ENCODE peak calls at places on chromosomes 1 and 21, in five cellular contexts. S is psoas muscle, N is keratinocyte, Z is sigmoid colon, I is left lung. A is an unnamed sample.

GRCh38 chr1:204041803-204042505 is 31.0 kb upstream of the SOX13 start:
- DNase-seq in S (no peak), N (no peak), Z (peak; percentile 75), I (no peak), A (no peak)

GRCh38 chr1:6007318-6008083 is 15.3 kb upstream of the NPHP4 start:
- DNase-seq in S (peak; percentile 27), N (no peak), Z (no peak), I (peak; percentile 81), A (peak; percentile 22)

GRCh38 chr1:23692308-23692871 is 784 bp downstream of the RPL11 start:
- DNase-seq in S (no peak), N (no peak), Z (no peak), I (no peak), A (no peak)

GRCh38 chr1:226653311-226653921 is 85.7 kb downstream of the ITPKB start:
- DNase-seq in S (peak; percentile 36), N (no peak), Z (no peak), I (no peak), A (peak; percentile 29)

GRCh38 chr1:23108918-23109533 is 59.6 kb downstream of the LUZP1 start:
- DNase-seq in S (no peak), N (no peak), Z (no peak), I (no peak), A (no peak)

GRCh38 chr1:66788231-66788939 is 12.7 kb downstream of the INSL5 start:
- DNase-seq in S (no peak), N (no peak), Z (no peak), I (no peak), A (no peak)

GRCh38 chr1:167676205-167676915 is 45.4 kb upstream of the MPZL1 start:
- DNase-seq in S (no peak), N (no peak), Z (no peak), I (no peak), A (no peak)

GRCh38 chr1:92399076-92399475 is 87.6 kb downstream of the GFI1 start:
- DNase-seq in S (no peak), N (no peak), Z (no peak), I (no peak), A (no peak)

GRCh38 chr1:30609336-30610280 is 113.8 kb downstream of the MATN1 start:
- DNase-seq in S (no peak), N (no peak), Z (no peak), I (no peak), A (no peak)

GRCh38 chr1:3651011-3651938 is 1.0 kb upstream of the TP73 start:
- DNase-seq in S (no peak), N (no peak), Z (no peak), I (peak; percentile 81), A (no peak)

GRCh38 chr1:109620396-109620817 is 770 bp downstream of the AMPD2 start:
- DNase-seq in S (peak; percentile 66), N (no peak), Z (peak; percentile 77), I (no peak), A (no peak)

GRCh38 chr21:26834181-26834945 is 10.8 kb downstream of the ADAMTS1 start:
- DNase-seq in S (no peak), N (no peak), Z (no peak), I (no peak), A (no peak)

GRCh38 chr1:153805042-153805745 is 30.0 kb downstream of the SLC27A3 start:
- DNase-seq in S (peak; percentile 71), N (peak; percentile 33), Z (no peak), I (no peak), A (peak; percentile 67)

GRCh38 chr1:183027791-183028190 is 4.6 kb downstream of the LAMC1 start:
- DNase-seq in S (no peak), N (no peak), Z (no peak), I (no peak), A (no peak)

GRCh38 chr21:29092102-29092959 is 18.9 kb upstream of the CCT8 start:
- DNase-seq in S (no peak), N (no peak), Z (no peak), I (no peak), A (no peak)

GRCh38 chr1:183736391-183736790 is 68.5 kb upstream of the RGL1 start:
- DNase-seq in S (no peak), N (no peak), Z (no peak), I (no peak), A (no peak)

GRCh38 chr1:223844962-223845809 is 561 bp downstream of the TP53BP2 start:
- DNase-seq in S (peak; percentile 81), N (no peak), Z (peak; percentile 80), I (no peak), A (peak; percentile 77)

GRCh38 chr1:75533085-75533484 is 77.8 kb downstream of the SLC44A5 start:
- DNase-seq in S (no peak), N (no peak), Z (no peak), I (no peak), A (no peak)

GRCh38 chr1:232621050-232621449 is 8.9 kb downstream of the SIPA1L2 start:
- DNase-seq in S (no peak), N (no peak), Z (no peak), I (no peak), A (no peak)

GRCh38 chr1:2547210-2548067 is 8.7 kb upstream of the TNFRSF14 start:
- DNase-seq in S (no peak), N (no peak), Z (no peak), I (no peak), A (peak; percentile 71)

GRCh38 chr1:153426809-153427208 is 10.5 kb downstream of the S100A7A start:
- DNase-seq in S (no peak), N (no peak), Z (no peak), I (no peak), A (no peak)

GRCh38 chr1:236065509-236066005 is 667 bp upstream of the NID1 start:
- DNase-seq in S (no peak), N (no peak), Z (no peak), I (no peak), A (no peak)

GRCh38 chr1:30680879-30681278 is 42.5 kb downstream of the MATN1 start:
- DNase-seq in S (peak; percentile 11), N (no peak), Z (peak; percentile 64), I (no peak), A (no peak)

GRCh38 chr1:229035054-229035747 is 235.7 kb upstream of the RAB4A start:
- DNase-seq in S (no peak), N (no peak), Z (no peak), I (no peak), A (no peak)

GRCh38 chr21:39774252-39774651 is 29.3 kb downstream of the IGSF5 start:
- DNase-seq in S (no peak), N (no peak), Z (no peak), I (no peak), A (no peak)

DNA sequence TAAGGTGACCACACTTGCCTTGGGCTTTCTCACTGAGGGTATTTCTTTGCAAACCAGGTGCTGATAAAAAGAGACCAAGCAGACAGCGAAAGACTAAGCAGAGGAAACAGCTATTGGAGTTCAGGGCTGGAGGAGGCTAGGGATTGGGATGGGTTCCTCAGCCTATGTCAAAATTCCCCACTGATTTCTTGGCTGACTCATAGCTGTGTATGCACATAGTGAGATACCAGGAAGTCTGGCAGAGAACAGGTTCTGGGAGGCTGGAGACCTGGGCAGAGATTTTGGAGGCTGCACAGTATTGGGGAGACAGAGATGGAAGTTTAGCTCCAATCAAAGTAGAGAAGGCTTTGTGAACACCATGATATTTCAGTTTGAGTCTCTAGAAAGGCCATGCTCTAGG is 25.3 kb downstream of the YARS1 start:
- DNase-seq in S (no peak), N (no peak), Z (no peak), I (no peak), A (no peak)
- H3K4me1 ChIP-seq in S (no peaks in the 10 kb centered on the region), N (peaks cover 14% of the 10 kb centered on the region), Z (peaks cover 7% of the 10 kb centered on the region), I (peaks cover 6% of the 10 kb centered on the region), A (peaks cover 4% of the 10 kb centered on the region)

GRCh38 chr1:78619446-78619802 is 824 bp upstream of the IFI44L start:
- DNase-seq in S (no peak), N (no peak), Z (no peak), I (no peak), A (no peak)

GRCh38 chr1:78619803-78620579 is at the start of gene IFI44L:
- DNase-seq in S (peak; percentile 53), N (no peak), Z (no peak), I (no peak), A (peak; percentile 42)

GRCh38 chr1:78622548-78622947 is 2.3 kb downstream of the IFI44L start:
- DNase-seq in S (no peak), N (no peak), Z (no peak), I (no peak), A (no peak)

GRCh38 chr1:78627321-78627720 is 7.1 kb downstream of the IFI44L start:
- DNase-seq in S (no peak), N (no peak), Z (no peak), I (no peak), A (no peak)

GRCh38 chr1:78624035-78624434 is 3.8 kb downstream of the IFI44L start:
- DNase-seq in S (no peak), N (no peak), Z (no peak), I (peak; percentile 29), A (peak; percentile 23)
- H3K4me3 ChIP-seq in S (no peak overlapping the region), N (no peak overlapping the region), Z (no peak overlapping the region), I (no peak overlapping the region), A (no peak overlapping the region)

GRCh38 chr1:47804127-47804526 is 193.1 kb downstream of the TRABD2B start:
- DNase-seq in S (no peak), N (no peak), Z (no peak), I (no peak), A (no peak)
- TF ChIP-seq CTCF in S (no peak), N (no peak), Z (no peak), I (no peak), A (no peak)

GRCh38 chr21:42797522-42797921 is 81.8 kb downstream of the WDR4 start:
- DNase-seq in S (no peak), N (no peak), Z (no peak), I (no peak), A (no peak)
- H3K4me1 ChIP-seq in S (no peaks in the 10 kb centered on the region), N (peaks cover 11% of the 10 kb centered on the region), Z (no peaks in the 10 kb centered on the region), I (no peaks in the 10 kb centered on the region), A (no peaks in the 10 kb centered on the region)

DNA sequence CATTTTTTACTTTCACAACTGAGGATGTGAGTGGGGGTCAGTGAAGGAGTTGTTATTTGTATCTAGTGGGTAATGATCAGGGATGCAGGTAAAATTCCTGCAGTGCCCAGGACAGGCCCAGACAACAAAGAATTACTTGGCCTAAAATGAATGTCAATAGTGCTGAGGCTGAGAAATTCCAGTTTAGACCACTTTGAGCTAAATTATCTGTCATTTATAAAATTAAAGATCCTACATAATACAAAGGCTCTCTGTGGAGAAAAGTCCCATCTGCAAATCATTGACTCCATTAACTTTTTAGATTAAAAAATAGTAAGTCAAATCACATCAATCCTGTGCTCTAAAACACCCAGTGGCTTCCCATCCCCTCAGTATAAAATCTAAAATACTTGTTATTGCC is 130.7 kb upstream of the COL11A1 start:
- DNase-seq in S (no peak), N (no peak), Z (no peak), I (no peak), A (no peak)
- H3K4me3 ChIP-seq in S (no peak overlapping the region), N (no peak overlapping the region), Z (no peak overlapping the region), I (no peak overlapping the region), A (no peak overlapping the region)

GRCh38 chr1:234978397-234979291 is 150.0 kb downstream of the TOMM20 start:
- DNase-seq in S (peak; percentile 77), N (no peak), Z (peak; percentile 85), I (peak; percentile 84), A (peak; percentile 80)
- TF ChIP-seq CTCF in S (no peak), N (no peak), Z (no peak), I (no peak), A (no peak)

GRCh38 chr1:160205974-160206369 is 788 bp downstream of the PEA15 start:
- DNase-seq in S (no peak), N (no peak), Z (peak; percentile 75), I (no peak), A (no peak)
- H3K4me1 ChIP-seq in S (peaks cover 48% of the 10 kb centered on the region), N (peaks cover 21% of the 10 kb centered on the region), Z (peaks cover 55% of the 10 kb centered on the region), I (peaks cover 60% of the 10 kb centered on the region), A (peaks cover 59% of the 10 kb centered on the region)

A was measured in lower lobe of right lung.